ENCODE peak calls at places on chromosomes 3 and 15, in eight cellular contexts. O is CD8-positive, alpha-beta T cell; P is T-helper 2 cell; R is effector memory CD8-positive, alpha-beta T cell; W is prostate gland; J is GM23338; N is M059J; T is MM.1S. A is an unnamed sample.

GRCh38 chr3:125443923-125444322 is 68.8 kb upstream of the ZNF148 start:
- DNase-seq in O (no peak), P (no peak), R (no peak), W (no peak), J (no peak), N (peak; percentile 61), T (no peak), A (no peak)

GRCh38 chr3:21158801-21159564 is 592.0 kb downstream of the ZNF385D start:
- DNase-seq in O (no peak), P (no peak), R (no peak), W (no peak), J (no peak), N (no peak), T (no peak), A (no peak)

GRCh38 chr3:158791259-158791920 is 10.5 kb upstream of the MFSD1 start:
- DNase-seq in O (no peak), P (peak; percentile 5), R (peak; percentile 8), W (no peak), J (peak; percentile 77), N (peak; percentile 77), T (peak; percentile 89), A (no peak)

GRCh38 chr15:85354432-85354831 is 26.0 kb upstream of the AKAP13 start:
- DNase-seq in O (no peak), P (no peak), R (no peak), W (no peak), J (no peak), N (peak; percentile 69), T (no peak), A (no peak)

GRCh38 chr3:113623324-113623723 is 73.1 kb downstream of the USF3 start:
- DNase-seq in O (no peak), P (no peak), R (no peak), W (no peak), J (peak; percentile 81), N (no peak), T (no peak), A (no peak)

GRCh38 chr3:112092439-112093179 is 6.4 kb downstream of the C3orf52 start:
- DNase-seq in O (no peak), P (no peak), R (no peak), W (no peak), J (peak; percentile 50), N (no peak), T (peak; percentile 31), A (no peak)

GRCh38 chr3:27216955-27217552 is 152.1 kb downstream of the NEK10 start:
- DNase-seq in O (no peak), P (no peak), R (no peak), W (no peak), J (no peak), N (peak; percentile 84), T (no peak), A (no peak)

GRCh38 chr15:63896336-63897115 is 62.8 kb upstream of the HERC1 start:
- DNase-seq in O (no peak), P (no peak), R (peak; percentile 26), W (no peak), J (no peak), N (peak; percentile 92), T (peak; percentile 87), A (no peak)

GRCh38 chr15:50235794-50236193 is 29.7 kb downstream of the HDC start:
- DNase-seq in O (no peak), P (no peak), R (no peak), W (no peak), J (no peak), N (no peak), T (no peak), A (no peak)

GRCh38 chr3:76307556-76307955 is 522.2 kb upstream of the ZNF717 start:
- DNase-seq in O (no peak), P (no peak), R (no peak), W (no peak), J (no peak), N (no peak), T (no peak), A (no peak)

GRCh38 chr3:28907616-28908015 is 373.3 kb upstream of the RBMS3 start:
- DNase-seq in O (no peak), P (no peak), R (no peak), W (no peak), J (no peak), N (peak; percentile 37), T (no peak), A (no peak)

GRCh38 chr3:47715928-47716327 is 65.8 kb downstream of the SMARCC1 start:
- DNase-seq in O (no peak), P (no peak), R (no peak), W (no peak), J (no peak), N (peak; percentile 84), T (no peak), A (no peak)

GRCh38 chr3:194604126-194604525 is 29.1 kb downstream of the TMEM44 start:
- DNase-seq in O (no peak), P (no peak), R (no peak), W (no peak), J (no peak), N (no peak), T (no peak), A (no peak)

GRCh38 chr15:75648156-75649000 is 666 bp downstream of the SNX33 start:
- DNase-seq in O (no peak), P (no peak), R (no peak), W (peak; percentile 31), J (peak; percentile 82), N (peak; percentile 48), T (no peak), A (no peak)

GRCh38 chr3:38450853-38451252 is 2.8 kb upstream of the ACVR2B start:
- DNase-seq in O (no peak), P (no peak), R (no peak), W (no peak), J (no peak), N (no peak), T (no peak), A (no peak)

GRCh38 chr3:149417174-149417573 is 39.7 kb upstream of the TM4SF1 start:
- DNase-seq in O (no peak), P (no peak), R (no peak), W (no peak), J (no peak), N (no peak), T (peak; percentile 45), A (no peak)

GRCh38 chr3:143249014-143249413 is 129.4 kb downstream of the CHST2 start:
- DNase-seq in O (no peak), P (no peak), R (no peak), W (no peak), J (no peak), N (no peak), T (no peak), A (no peak)

GRCh38 chr3:125591116-125591755 is 4.1 kb downstream of the OSBPL11 start:
- DNase-seq in O (no peak), P (no peak), R (no peak), W (no peak), J (peak; percentile 14), N (peak; percentile 8), T (no peak), A (no peak)

GRCh38 chr3:12049675-12050074 is 45.5 kb downstream of the SYN2 start:
- DNase-seq in O (no peak), P (no peak), R (no peak), W (no peak), J (peak; percentile 49), N (peak; percentile 7), T (peak; percentile 12), A (no peak)

GRCh38 chr3:46908294-46908985 is 30.9 kb downstream of the PTH1R start:
- DNase-seq in O (no peak), P (no peak), R (no peak), W (no peak), J (no peak), N (no peak), T (no peak), A (no peak)

GRCh38 chr3:47495886-47496285 is 17.6 kb downstream of the ELP6 start:
- DNase-seq in O (no peak), P (no peak), R (no peak), W (no peak), J (no peak), N (no peak), T (no peak), A (no peak)

GRCh38 chr3:16534914-16535301 is 21.4 kb upstream of the RFTN1 start:
- DNase-seq in O (no peak), P (no peak), R (no peak), W (no peak), J (no peak), N (no peak), T (no peak), A (no peak)

GRCh38 chr3:52259035-52259434 is 13.5 kb downstream of the PPM1M start:
- DNase-seq in O (no peak), P (no peak), R (no peak), W (no peak), J (no peak), N (no peak), T (no peak), A (no peak)

GRCh38 chr3:32238816-32239637 is 547 bp downstream of the CMTM8 start:
- DNase-seq in O (peak; percentile 67), P (peak; percentile 15), R (peak; percentile 23), W (peak; percentile 19), J (peak; percentile 63), N (peak; percentile 42), T (peak; percentile 33), A (no peak)

GRCh38 chr3:146052791-146053310 is 108.1 kb downstream of the PLOD2 start:
- DNase-seq in O (no peak), P (no peak), R (no peak), W (no peak), J (peak; percentile 24), N (peak; percentile 34), T (peak; percentile 56), A (no peak)

GRCh38 chr15:35208353-35208752 is 123.3 kb upstream of the NANOGP8 start:
- DNase-seq in O (no peak), P (no peak), R (no peak), W (no peak), J (peak; percentile 20), N (no peak), T (peak; percentile 70), A (no peak)

GRCh38 chr15:73923488-73924164 is 2.6 kb upstream of the LOXL1 start:
- DNase-seq in O (no peak), P (no peak), R (no peak), W (no peak), J (no peak), N (no peak), T (no peak), A (no peak)

GRCh38 chr15:52066842-52067544 is 45.6 kb downstream of the BCL2L10 start:
- DNase-seq in O (no peak), P (no peak), R (no peak), W (no peak), J (no peak), N (no peak), T (peak; percentile 24), A (peak; percentile 62)

GRCh38 chr3:50423543-50423942 is 64.2 kb upstream of the TMEM115 start:
- DNase-seq in O (no peak), P (no peak), R (no peak), W (no peak), J (no peak), N (no peak), T (no peak), A (no peak)

A was measured in LNCaP clone FGC.